ENCODE peak calls at places on chromosome X, in six cellular contexts. N is gastrocnemius medialis, W is tibial nerve, X is A549, L is stomach, F is suprapubic skin. Y is an unnamed sample.

GRCh38 chrX:9500584-9500983 is 35.7 kb downstream of the TBL1X start:
- DNase-seq in N (no peak), F (no peak), X (no peak), L (no peak), W (no peak), Y (no peak)

GRCh38 chrX:40155617-40156471 is 58.1 kb upstream of the BCOR start:
- DNase-seq in L (no peak), F (no peak), W (no peak), X (peak), N (no peak), Y (peak)

GRCh38 chrX:7204619-7205018 is 56.7 kb upstream of the PUDP start:
- DNase-seq in N (no peak), F (no peak), X (no peak), W (no peak), L (no peak), Y (no peak)

GRCh38 chrX:46758956-46759644 is at the start of gene SLC9A7:
- DNase-seq in L (peak), N (peak), F (peak), W (peak), X (peak), Y (peak)

GRCh38 chrX:110852180-110852579 is 56.6 kb upstream of the CHRDL1 start:
- DNase-seq in F (no peak), X (peak), W (no peak), L (no peak), N (no peak), Y (no peak)

GRCh38 chrX:129091097-129091496 is 432.2 kb downstream of the SMARCA1 start:
- DNase-seq in W (no peak), F (no peak), X (no peak), L (no peak), N (no peak), Y (no peak)

GRCh38 chrX:39212456-39212855 is 411.2 kb downstream of the MID1IP1 start:
- DNase-seq in W (no peak), X (no peak), F (no peak), N (no peak), L (no peak), Y (no peak)

GRCh38 chrX:40434947-40435346 is 145.8 kb upstream of the ATP6AP2 start:
- DNase-seq in F (no peak), L (no peak), W (peak), N (peak), X (no peak), Y (no peak)

GRCh38 chrX:13653022-13653693 is at the start of gene TCEANC:
- DNase-seq in L (peak), F (peak), W (peak), N (peak), X (peak), Y (peak)
- TF ChIP-seq POLR2A in L (no peak), F (peak), W (peak), N (peak), X (peak), Y (peak)

DNA sequence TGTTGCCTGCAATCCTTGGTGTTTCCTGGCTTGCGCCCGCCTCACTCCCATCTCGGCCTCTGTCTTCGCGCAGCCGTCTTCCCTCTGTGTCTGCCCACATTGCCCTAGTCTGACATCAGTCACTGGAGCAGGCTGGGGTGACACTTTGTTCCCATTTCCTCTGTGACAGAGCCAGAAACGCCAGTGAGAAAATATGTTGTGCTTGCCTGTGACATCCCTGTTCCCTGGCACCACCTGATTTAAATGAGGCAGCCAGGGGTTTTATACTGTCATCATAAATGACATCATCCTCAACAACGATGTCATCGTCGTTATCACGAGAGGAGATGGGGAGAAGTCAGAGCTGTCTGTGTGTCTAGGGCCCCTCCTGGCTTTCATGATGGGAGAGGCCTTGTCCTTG is 29.1 kb downstream of the ZNF185 start:
- DNase-seq in F (no peak), X (no peak), N (no peak), W (no peak), L (no peak), Y (no peak)
- H3K27ac ChIP-seq in F (no peak), X (no peak), N (no peak), W (peak), L (no peak), Y (no peak)

DNA sequence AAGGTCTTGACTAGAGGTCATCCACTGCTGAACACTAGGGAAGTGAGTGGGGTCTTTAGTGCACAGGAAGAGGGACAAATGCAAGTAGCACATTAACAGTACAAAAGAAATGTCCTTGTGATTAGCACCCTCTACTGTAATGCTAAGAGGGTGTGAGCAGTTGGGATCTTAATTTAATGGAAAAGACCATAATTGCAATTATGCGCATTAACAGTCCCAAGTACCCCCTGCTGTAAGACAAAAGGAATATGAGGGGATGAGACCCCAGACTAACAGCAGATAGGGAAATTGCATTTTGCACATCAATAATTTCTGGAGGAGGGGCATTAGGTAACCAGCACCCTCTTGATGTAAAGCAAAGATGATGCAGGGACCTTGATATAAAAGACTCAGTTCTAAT is 285.0 kb downstream of the CHIC1 start:
- DNase-seq in F (no peak), W (no peak), N (no peak), L (no peak), X (no peak), Y (no peak)
- TF ChIP-seq CTCF in F (no peak), W (no peak), N (no peak), L (no peak), X (no peak), Y (no peak)

GRCh38 chrX:103357871-103358270 is 1.6 kb downstream of the TCEAL9 start:
- DNase-seq in X (no peak), L (no peak), W (no peak), N (no peak), F (no peak), Y (no peak)

GRCh38 chrX:103360092-103360491 is 3.8 kb downstream of the TCEAL9 start:
- DNase-seq in F (no peak), L (no peak), W (no peak), N (no peak), X (no peak), Y (no peak)

GRCh38 chrX:103360916-103361315 is 4.6 kb downstream of the TCEAL9 start:
- DNase-seq in N (no peak), X (no peak), L (no peak), F (no peak), W (no peak), Y (no peak)

GRCh38 chrX:103356897-103357296 is 591 bp downstream of the TCEAL9 start:
- DNase-seq in W (peak), L (no peak), X (no peak), F (no peak), N (no peak), Y (peak)

GRCh38 chrX:103356023-103356798 is at the start of gene TCEAL9:
- DNase-seq in X (peak), F (no peak), N (peak), L (peak), W (peak), Y (peak)
- TF ChIP-seq POLR2A in X (peak), F (peak), N (peak), L (no peak), W (peak), Y (peak)

Y was measured in uterus.